ENCODE peak calls at places on chromosomes 3 and 15, in four cellular contexts. F is COR-L47; O is iris pigment epithelial cell; G is stimulated activated CD8-positive, alpha-beta memory T cell treated with anti-CD3 and anti-CD28 coated beads, Interleukin-2, amount 100 ng/mL, for 1 hour. Q is an unnamed sample.

GRCh38 chr3:134352031-134352671 is 22.1 kb downstream of the AMOTL2 start:
- DNase-seq in F (no peak), O (no peak), G (no peak), Q (no peak)

GRCh38 chr3:136332776-136333175 is 82.6 kb downstream of the PCCB start:
- DNase-seq in F (no peak), O (peak), G (no peak), Q (no peak)

GRCh38 chr3:138877246-138877645 is 42.5 kb upstream of the PIK3CB start:
- DNase-seq in F (no peak), O (no peak), G (no peak), Q (no peak)

GRCh38 chr3:105948108-105948507 is 79.3 kb upstream of the CBLB start:
- DNase-seq in F (no peak), O (no peak), G (no peak), Q (no peak)

GRCh38 chr3:114418724-114419543 is 125.1 kb downstream of the TIGIT start:
- DNase-seq in F (peak), O (peak), G (no peak), Q (peak)

GRCh38 chr3:136659253-136659652 is 92.9 kb downstream of the STAG1 start:
- DNase-seq in F (no peak), O (peak), G (no peak), Q (peak)

GRCh38 chr3:32467333-32468070 is 35.1 kb downstream of the CMTM6 start:
- DNase-seq in F (peak), O (peak), G (peak), Q (peak)

GRCh38 chr3:23800731-23801130 is 5.0 kb upstream of the UBE2E1 start:
- DNase-seq in F (no peak), O (no peak), G (no peak), Q (no peak)

GRCh38 chr3:117610156-117610555 is 900.6 kb downstream of the TUSC7 start:
- DNase-seq in F (no peak), O (no peak), G (no peak), Q (no peak)

GRCh38 chr15:70362350-70362749 is 264.6 kb upstream of the TLE3 start:
- DNase-seq in F (peak), O (no peak), G (no peak), Q (no peak)

GRCh38 chr15:78702609-78703332 is 61.8 kb upstream of the CHRNB4 start:
- DNase-seq in F (no peak), O (no peak), G (no peak), Q (no peak)

GRCh38 chr15:27967541-27967940 is 131.6 kb downstream of the OCA2 start:
- DNase-seq in F (no peak), O (no peak), G (no peak), Q (no peak)

GRCh38 chr3:39407259-39407629 is 724 bp downstream of the RPSA start:
- DNase-seq in F (no peak), O (peak), G (no peak), Q (no peak)

GRCh38 chr15:60572462-60573214 is 93.7 kb upstream of the ICE2 start:
- DNase-seq in F (no peak), O (no peak), G (no peak), Q (no peak)

GRCh38 chr15:75452364-75452967 is 976 bp upstream of the SIN3A start:
- DNase-seq in F (peak), O (peak), G (peak), Q (peak)

Q was measured in NCI-H2081.